ENCODE peak calls at places on chromosomes 6 and 20, in five cellular contexts. Q, U, P, F and K are unnamed samples.

GRCh38 chr20:13245250-13245723 is 24.2 kb downstream of the ISM1 start:
- DNase-seq in U (no peak), P (no peak), F (no peak), Q (no peak), K (no peak)

GRCh38 chr20:41983159-41983558 is 365.0 kb upstream of the CHD6 start:
- DNase-seq in F (no peak), Q (no peak), U (no peak), P (no peak), K (no peak)

GRCh38 chr6:66048684-66049474 is 341.9 kb upstream of the EYS start:
- DNase-seq in F (no peak), Q (no peak), P (no peak), U (no peak), K (no peak)

GRCh38 chr20:32089637-32090330 is 19.7 kb upstream of the TM9SF4 start:
- DNase-seq in Q (no peak), P (no peak), U (no peak), F (no peak), K (no peak)

GRCh38 chr20:31758521-31758920 is 19.4 kb downstream of the TPX2 start:
- DNase-seq in P (no peak), U (no peak), F (no peak), Q (no peak), K (no peak)

GRCh38 chr20:63860325-63861051 is 810 bp upstream of the ABHD16B start:
- DNase-seq in F (no peak), P (no peak), U (peak; percentile 56), Q (peak; percentile 63), K (no peak)

GRCh38 chr6:104789770-104790190 is 69.9 kb downstream of the HACE1 start:
- DNase-seq in F (no peak), P (no peak), Q (no peak), U (no peak), K (no peak)

GRCh38 chr6:138600726-138601125 is 101.4 kb upstream of the NHSL1 start:
- DNase-seq in P (no peak), F (no peak), U (no peak), Q (no peak), K (no peak)

GRCh38 chr20:43778375-43778774 is 51.6 kb upstream of the GTSF1L start:
- DNase-seq in Q (no peak), F (no peak), U (no peak), P (no peak), K (no peak)

GRCh38 chr6:25389501-25389900 is 110.3 kb downstream of the CARMIL1 start:
- DNase-seq in P (no peak), Q (no peak), U (no peak), F (no peak), K (peak; percentile 21)

GRCh38 chr6:104638841-104639290 is 220.9 kb downstream of the HACE1 start:
- DNase-seq in U (peak; percentile 23), P (no peak), F (no peak), Q (no peak), K (peak; percentile 10)

GRCh38 chr6:2522521-2522920 is 228.2 kb downstream of the MYLK4 start:
- DNase-seq in U (no peak), P (no peak), F (no peak), Q (no peak), K (no peak)

GRCh38 chr6:42278131-42278853 is 60.6 kb upstream of the MRPS10 start:
- DNase-seq in F (no peak), Q (no peak), P (no peak), U (no peak), K (peak; percentile 23)

GRCh38 chr6:20866038-20866437 is 331.8 kb downstream of the CDKAL1 start:
- DNase-seq in P (no peak), Q (no peak), U (no peak), F (no peak), K (no peak)

GRCh38 chr20:31823360-31824124 is 4.4 kb downstream of the MYLK2 start:
- DNase-seq in Q (no peak), F (no peak), U (no peak), P (no peak), K (no peak)

GRCh38 chr6:165227644-165228329 is 81.6 kb downstream of the C6orf118 start:
- DNase-seq in Q (no peak), F (no peak), U (peak; percentile 81), P (no peak), K (no peak)

GRCh38 chr20:50308513-50309279 is 118.1 kb downstream of the CEBPB start:
- DNase-seq in P (peak; percentile 59), U (peak; percentile 94), F (peak; percentile 70), Q (peak; percentile 96), K (peak; percentile 97)

GRCh38 chr6:169883316-169883715 is 131.9 kb downstream of the ERMARD start:
- DNase-seq in Q (peak; percentile 51), F (no peak), P (no peak), U (no peak), K (no peak)

GRCh38 chr20:44109951-44110361 is 77.0 kb downstream of the JPH2 start:
- DNase-seq in F (no peak), P (no peak), Q (no peak), U (no peak), K (no peak)

GRCh38 chr6:30044630-30045029 is 16.4 kb upstream of the POLR1H start:
- DNase-seq in Q (no peak), F (no peak), P (no peak), U (no peak), K (no peak)

GRCh38 chr6:43747734-43748133 is 22.3 kb upstream of the VEGFA start:
- DNase-seq in P (no peak), F (no peak), U (peak; percentile 15), Q (peak; percentile 25), K (no peak)
- TF ChIP-seq CTCF in P (no peak), F (no peak), U (no peak), Q (no peak), K (no peak)

DNA sequence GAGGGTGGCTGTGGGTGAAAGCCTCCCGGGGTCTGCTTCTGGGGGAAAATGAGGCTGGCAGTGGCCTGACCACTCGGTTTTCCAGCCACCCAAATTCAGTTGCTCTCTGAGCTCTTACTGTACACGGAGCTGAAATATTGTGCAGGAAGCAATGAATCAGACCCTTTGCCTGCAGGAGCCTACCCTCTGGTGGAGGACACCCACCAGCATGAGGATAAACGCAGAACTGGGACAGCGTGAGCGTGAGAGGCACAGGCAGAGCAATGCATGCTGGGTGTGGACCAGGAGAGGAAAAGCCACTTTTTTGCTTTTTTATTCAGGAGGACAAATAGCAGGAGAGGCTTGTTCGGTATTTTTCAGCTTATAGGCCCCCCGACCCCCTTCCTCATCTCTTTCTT is 298.1 kb downstream of the QKI start:
- DNase-seq in P (no peak), Q (no peak), F (no peak), U (no peak), K (no peak)
- TF ChIP-seq POLR2A in P (no peak), Q (no peak), F (no peak), U (no peak), K (no peak)

GRCh38 chr6:143961868-143962643 is 46.0 kb downstream of the PLAGL1 start:
- DNase-seq in F (no peak), U (no peak), P (no peak), Q (no peak), K (no peak)

GRCh38 chr6:143964667-143965066 is 43.4 kb downstream of the PLAGL1 start:
- DNase-seq in F (no peak), Q (no peak), U (no peak), P (no peak), K (no peak)

GRCh38 chr6:143963158-143963919 is 44.7 kb downstream of the PLAGL1 start:
- DNase-seq in P (no peak), U (no peak), F (no peak), Q (no peak), K (no peak)

GRCh38 chr6:143959865-143960264 is 48.2 kb downstream of the PLAGL1 start:
- DNase-seq in P (no peak), U (no peak), Q (no peak), F (no peak), K (no peak)

DNA sequence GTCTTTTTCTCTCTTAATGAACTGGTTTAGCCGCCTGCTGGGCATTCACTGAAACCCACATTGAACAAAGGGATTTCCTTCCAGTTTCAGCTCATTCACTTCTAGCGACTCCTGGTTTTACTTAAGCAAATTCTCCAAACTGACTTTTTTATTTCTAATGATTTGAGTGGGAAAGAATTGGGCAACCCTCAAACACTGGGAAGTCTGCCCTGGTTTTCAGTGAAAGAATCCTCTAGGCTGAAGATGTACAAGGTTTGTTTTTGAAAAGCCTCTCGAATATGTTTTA is 45.5 kb downstream of the PLAGL1 start:
- DNase-seq in U (no peak), F (no peak), Q (no peak), P (no peak), K (no peak)
- TF ChIP-seq CTCF in U (no peak), F (peak; percentile 39), Q (no peak), P (no peak), K (no peak)

GRCh38 chr20:23361108-23361650 is 803 bp upstream of the GZF1 start:
- DNase-seq in F (no peak), P (no peak), Q (no peak), U (no peak), K (peak; percentile 82)

GRCh38 chr20:23358923-23359572 is 2.9 kb upstream of the GZF1 start:
- DNase-seq in Q (no peak), U (no peak), P (peak; percentile 53), F (no peak), K (no peak)

GRCh38 chr20:23357767-23358562 is 4.0 kb upstream of the GZF1 start:
- DNase-seq in F (peak; percentile 100), Q (peak; percentile 100), U (peak; percentile 100), P (peak; percentile 100), K (peak; percentile 100)

GRCh38 chr20:23358563-23358906 is 3.4 kb upstream of the GZF1 start:
- DNase-seq in U (no peak), P (no peak), F (no peak), Q (no peak), K (no peak)

GRCh38 chr20:23356203-23356602 is 5.6 kb downstream of the NXT1 start:
- DNase-seq in Q (no peak), U (no peak), F (no peak), P (no peak), K (peak; percentile 54)
- TF ChIP-seq POLR2A in Q (no peak), U (no peak), F (no peak), P (no peak), K (no peak)

DNA sequence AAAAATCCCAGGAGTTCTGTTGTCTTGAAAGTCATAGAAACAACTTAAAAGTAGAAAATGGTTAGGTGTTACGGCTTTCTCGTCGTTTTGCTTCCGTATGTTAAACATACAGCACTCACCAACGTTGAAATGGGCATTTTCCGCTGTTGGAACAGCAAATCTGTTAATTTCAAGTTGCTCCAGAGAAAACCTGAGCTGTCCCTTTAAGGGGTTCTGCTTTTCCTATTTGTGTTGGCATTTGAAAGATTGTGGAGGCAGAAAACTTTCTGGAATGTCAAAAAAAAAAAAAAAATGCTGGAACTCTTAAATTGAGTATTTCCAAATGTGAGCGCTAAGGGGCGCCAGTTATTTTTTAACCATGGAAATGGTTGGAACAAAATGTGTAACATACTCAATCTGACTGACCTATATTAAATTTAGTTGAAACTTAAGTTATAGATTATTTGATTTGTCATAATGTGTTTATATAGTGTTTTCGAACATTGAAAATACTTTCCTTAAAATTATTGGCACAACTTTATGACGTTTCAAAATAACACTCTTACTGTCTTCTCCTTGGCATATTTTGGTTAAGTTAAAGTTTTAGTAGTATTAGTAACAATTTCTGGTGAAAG is 2.2 kb downstream of the QKI start:
- DNase-seq in Q (no peak), F (peak; percentile 63), P (peak; percentile 67), U (no peak), K (peak; percentile 66)
- TF ChIP-seq CTCF in Q (peak; percentile 48), F (peak; percentile 74), P (peak; percentile 73), U (peak; percentile 50), K (peak; percentile 83)